ENCODE peak calls at places on chromosomes 1 and 21, in ten cellular contexts. O is CD4-positive, CD25-positive, alpha-beta regulatory T cell; Y is body of pancreas; N is brain microvascular endothelial cell; X is GM23248; A is endothelial cell of umbilical vein; I is mammary epithelial cell; R is left lung; F is PC-3; V is stomach. W is an unnamed sample. For H3K27me3, the result is how much of the 10 kb centered on the place peaks cover.

GRCh38 chr1:16071614-16072013 is 1.8 kb downstream of the FAM131C start:
- DNase-seq in X (no peak), Y (no peak), N (no peak), A (no peak), I (no peak), V (no peak), R (no peak), O (no peak), F (no peak), W (no peak)

GRCh38 chr21:28590722-28591121 is 402.0 kb downstream of the LTN1 start:
- DNase-seq in X (no peak), V (no peak), Y (no peak), I (no peak), N (no peak), R (no peak), F (no peak), O (no peak), A (no peak), W (no peak)

GRCh38 chr1:117171900-117172501 is 38.7 kb downstream of the VTCN1 start:
- DNase-seq in V (peak), N (peak), R (peak), A (no peak), O (no peak), I (peak), Y (peak), F (no peak), X (peak), W (no peak)

GRCh38 chr1:96987186-96987703 is 265.7 kb downstream of the PTBP2 start:
- DNase-seq in F (peak), X (peak), V (no peak), R (no peak), N (no peak), I (peak), O (no peak), A (no peak), Y (no peak), W (no peak)

GRCh38 chr1:33784876-33785275 is 79.0 kb upstream of the HMGB4 start:
- DNase-seq in O (no peak), N (no peak), X (no peak), F (no peak), A (no peak), I (no peak), Y (no peak), R (no peak), V (no peak), W (no peak)

GRCh38 chr1:222813866-222814535 is 838 bp upstream of the DISP1 start:
- DNase-seq in V (no peak), Y (no peak), O (peak), I (no peak), X (peak), A (no peak), R (no peak), F (no peak), N (peak), W (no peak)

GRCh38 chr21:33197546-33197945 is 32.2 kb upstream of the IFNAR2 start:
- DNase-seq in O (no peak), V (peak), Y (no peak), R (no peak), A (no peak), F (no peak), I (no peak), N (no peak), X (no peak), W (peak)

GRCh38 chr21:45502600-45502999 is 39.6 kb downstream of the SLC19A1 start:
- DNase-seq in V (no peak), N (no peak), F (no peak), Y (no peak), R (peak), X (no peak), A (no peak), I (no peak), O (no peak), W (no peak)

GRCh38 chr1:75600781-75601180 is 10.1 kb downstream of the SLC44A5 start:
- DNase-seq in F (peak), Y (no peak), R (no peak), V (no peak), O (no peak), I (no peak), X (no peak), N (no peak), A (peak), W (no peak)

GRCh38 chr21:15093216-15093615 is 28.4 kb upstream of the NRIP1 start:
- DNase-seq in O (no peak), X (no peak), Y (no peak), R (no peak), A (no peak), V (no peak), I (no peak), N (no peak), F (no peak), W (no peak)

GRCh38 chr1:78408192-78408591 is 82.6 kb upstream of the PTGFR start:
- DNase-seq in O (no peak), I (no peak), A (no peak), Y (no peak), R (no peak), X (peak), F (no peak), V (no peak), N (no peak), W (no peak)

GRCh38 chr1:209202826-209203439 is 380.6 kb upstream of the CAMK1G start:
- DNase-seq in I (peak), N (peak), F (peak), R (no peak), O (no peak), A (peak), V (no peak), X (peak), Y (peak), W (peak)

GRCh38 chr21:44648557-44649311 is 2.5 kb downstream of the KRTAP10-11 start:
- DNase-seq in R (peak), O (no peak), N (no peak), Y (no peak), I (no peak), V (peak), A (no peak), F (no peak), X (no peak), W (no peak)

GRCh38 chr1:206690516-206690915 is 5.8 kb downstream of the MAPKAPK2 start:
- DNase-seq in F (no peak), Y (peak), I (no peak), V (peak), O (no peak), X (no peak), A (no peak), R (no peak), N (no peak), W (no peak)

GRCh38 chr21:29164330-29164942 is 34.0 kb downstream of the MAP3K7CL start:
- DNase-seq in R (no peak), F (peak), O (no peak), A (peak), I (peak), V (no peak), X (peak), N (peak), Y (no peak), W (peak)

GRCh38 chr1:116923421-116923820 is 13.7 kb downstream of the PTGFRN start:
- DNase-seq in X (peak), O (no peak), Y (no peak), A (peak), F (peak), I (no peak), N (peak), R (no peak), V (no peak), W (no peak)

GRCh38 chr1:32539584-32540571 is 651 bp downstream of the ZBTB8A start:
- DNase-seq in Y (peak), F (peak), R (peak), V (peak), O (peak), X (peak), A (peak), I (peak), N (peak), W (peak)

GRCh38 chr1:219271914-219272545 is 98.4 kb downstream of the LYPLAL1 start:
- DNase-seq in Y (no peak), R (no peak), O (no peak), A (no peak), N (peak), V (no peak), I (no peak), X (peak), F (peak), W (no peak)

GRCh38 chr1:15579683-15580047 is 5.2 kb downstream of the AGMAT start:
- DNase-seq in V (no peak), X (no peak), R (no peak), A (no peak), N (no peak), I (no peak), O (no peak), F (no peak), Y (no peak), W (no peak)

GRCh38 chr1:111597433-111597832 is 22.2 kb upstream of the RAP1A start:
- DNase-seq in X (peak), I (no peak), O (no peak), R (no peak), F (no peak), V (no peak), Y (no peak), A (no peak), N (no peak), W (no peak)

GRCh38 chr1:54110991-54111390 is 41.8 kb downstream of the CDCP2 start:
- DNase-seq in N (no peak), V (no peak), I (no peak), Y (no peak), F (no peak), X (no peak), R (no peak), O (no peak), A (no peak), W (no peak)

GRCh38 chr1:65527672-65528071 is 107.2 kb downstream of the LEPR start:
- DNase-seq in N (no peak), V (no peak), I (no peak), Y (no peak), F (no peak), O (no peak), X (peak), A (no peak), R (no peak), W (no peak)

GRCh38 chr1:103448560-103448959 is 76.9 kb upstream of the RNPC3 start:
- DNase-seq in X (no peak), Y (no peak), I (no peak), A (no peak), V (no peak), N (no peak), R (no peak), O (no peak), F (no peak), W (no peak)

GRCh38 chr1:2894381-2895041 is 93.0 kb upstream of the TTC34 start:
- DNase-seq in N (no peak), Y (no peak), V (no peak), A (no peak), O (peak), X (no peak), F (no peak), I (no peak), R (no peak), W (no peak)
- H3K27me3 ChIP-seq in N (under half), Y (under half), V (under half), A (under half), O (under half), X (under half), F (half or more), I (under half), R (under half), W (under half)

GRCh38 chr1:26409191-26409751 is 1.3 kb upstream of the LIN28A start:
- DNase-seq in Y (no peak), A (no peak), I (no peak), N (no peak), O (peak), X (no peak), R (no peak), V (no peak), F (no peak), W (no peak)

GRCh38 chr1:26412180-26412840 is 1.7 kb downstream of the LIN28A start:
- DNase-seq in I (no peak), N (no peak), V (no peak), O (no peak), X (no peak), R (no peak), Y (no peak), F (no peak), A (no peak), W (no peak)

GRCh38 chr1:26413031-26413430 is 2.4 kb downstream of the LIN28A start:
- DNase-seq in A (no peak), I (no peak), R (no peak), X (no peak), V (no peak), Y (no peak), N (no peak), F (no peak), O (no peak), W (no peak)

GRCh38 chr1:26411624-26412074 is 1.0 kb downstream of the LIN28A start:
- DNase-seq in Y (no peak), N (no peak), R (peak), A (no peak), I (no peak), O (no peak), F (no peak), X (no peak), V (no peak), W (no peak)

GRCh38 chr1:26410706-26411623 is at the start of gene LIN28A:
- DNase-seq in I (no peak), O (no peak), R (peak), N (no peak), Y (no peak), A (no peak), V (no peak), F (no peak), X (no peak), W (no peak)
- H3K27me3 ChIP-seq in I (under half), O (under half), R (half or more), N (under half), Y (under half), A (under half), V (half or more), F (under half), X (half or more), W (under half)

GRCh38 chr1:81029266-81029665 is 771.5 kb upstream of the ADGRL2 start:
- DNase-seq in F (no peak), A (no peak), Y (no peak), N (no peak), X (no peak), R (no peak), O (no peak), I (no peak), V (no peak), W (no peak)
- H3K27me3 ChIP-seq in F (under half), A (under half), Y (under half), N (under half), X (under half), R (under half), O (under half), I (under half), V (under half), W (under half)

GRCh38 chr1:151515265-151515664 is 4.1 kb downstream of the CGN start:
- DNase-seq in R (no peak), V (no peak), F (no peak), Y (no peak), X (no peak), O (no peak), I (no peak), A (no peak), N (no peak), W (no peak)
- H3K27me3 ChIP-seq in R (under half), V (under half), F (under half), Y (under half), X (under half), O (under half), I (under half), A (under half), N (under half), W (under half)

GRCh38 chr1:3009556-3009955 is 11.7 kb upstream of the ACTRT2 start:
- DNase-seq in R (no peak), O (no peak), V (no peak), F (no peak), A (no peak), I (no peak), Y (no peak), N (no peak), X (no peak), W (no peak)
- H3K27me3 ChIP-seq in R (half or more), O (under half), V (under half), F (half or more), A (under half), I (under half), Y (under half), N (under half), X (under half), W (under half)

DNA sequence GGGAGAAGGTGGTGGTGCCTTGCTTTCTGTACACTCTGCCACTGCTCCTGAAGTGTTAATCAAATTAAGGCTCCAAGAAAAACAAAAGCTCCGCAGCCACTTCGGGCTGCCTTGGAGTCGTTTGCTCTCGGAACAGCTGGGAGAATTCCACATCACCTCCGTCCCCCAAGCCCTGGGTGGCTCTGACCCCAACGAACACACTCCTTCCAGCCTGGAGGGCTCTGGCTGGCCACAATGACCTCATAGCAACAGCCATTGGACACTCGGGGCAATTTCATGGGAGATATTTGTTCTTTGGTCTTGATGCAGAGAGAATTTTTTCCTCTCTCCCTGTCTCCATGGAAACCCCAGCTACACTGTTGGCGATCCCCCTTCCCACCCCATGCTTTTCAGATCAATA is 1.4 kb downstream of the WNT4 start:
- DNase-seq in A (no peak), O (no peak), Y (no peak), R (no peak), F (no peak), N (no peak), X (peak), I (no peak), V (no peak), W (no peak)
- H3K27me3 ChIP-seq in A (under half), O (under half), Y (under half), R (half or more), F (under half), N (under half), X (under half), I (under half), V (under half), W (under half)

GRCh38 chr1:213977486-213977842 is 10.3 kb upstream of the PROX1 start:
- DNase-seq in O (no peak), Y (no peak), F (no peak), V (peak), X (no peak), A (peak), I (no peak), R (no peak), N (no peak), W (no peak)
- H3K27me3 ChIP-seq in O (under half), Y (under half), F (half or more), V (under half), X (under half), A (under half), I (under half), R (half or more), N (under half), W (under half)

GRCh38 chr1:119294728-119295127 is 73.9 kb upstream of the HAO2 start:
- DNase-seq in N (no peak), I (no peak), A (no peak), Y (no peak), V (no peak), X (no peak), F (no peak), R (no peak), O (peak), W (no peak)

GRCh38 chr1:119293777-119294176 is 74.8 kb upstream of the HAO2 start:
- DNase-seq in A (no peak), O (no peak), V (no peak), N (no peak), I (no peak), F (no peak), X (no peak), R (no peak), Y (no peak), W (no peak)

GRCh38 chr1:119294199-119294598 is 74.4 kb upstream of the HAO2 start:
- DNase-seq in F (no peak), Y (no peak), R (no peak), O (no peak), N (no peak), V (no peak), X (no peak), I (no peak), A (no peak), W (peak)

GRCh38 chr1:119298687-119299086 is 69.9 kb upstream of the HAO2 start:
- DNase-seq in N (peak), R (no peak), A (no peak), I (peak), X (no peak), O (peak), V (no peak), F (peak), Y (no peak), W (peak)
- H3K27me3 ChIP-seq in N (under half), R (under half), A (under half), I (under half), X (under half), O (under half), V (under half), F (half or more), Y (under half), W (under half)

DNA sequence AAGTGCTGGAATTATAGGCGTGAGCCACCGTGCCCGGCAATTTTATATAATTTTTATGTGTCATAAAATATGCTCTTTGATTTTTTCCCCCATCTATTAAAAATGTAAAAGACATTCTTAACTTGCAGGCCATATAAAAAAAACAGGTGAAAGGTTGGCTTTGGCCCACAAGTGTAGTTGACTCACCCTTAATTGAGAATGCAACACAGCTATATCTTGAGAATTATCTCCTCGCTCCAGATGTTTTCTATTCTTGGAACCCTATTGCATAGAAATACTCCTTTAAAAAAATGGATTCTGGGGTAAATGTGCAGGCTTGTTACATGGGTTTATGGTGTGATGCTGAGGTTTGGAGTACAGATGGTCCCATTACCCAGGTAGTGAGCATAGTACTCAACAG is 112.0 kb downstream of the ST3GAL3 start:
- DNase-seq in Y (no peak), N (no peak), A (no peak), O (no peak), X (no peak), R (no peak), V (no peak), I (no peak), F (no peak), W (no peak)
- H3K27me3 ChIP-seq in Y (under half), N (under half), A (under half), O (under half), X (under half), R (under half), V (under half), I (under half), F (under half), W (under half)

DNA sequence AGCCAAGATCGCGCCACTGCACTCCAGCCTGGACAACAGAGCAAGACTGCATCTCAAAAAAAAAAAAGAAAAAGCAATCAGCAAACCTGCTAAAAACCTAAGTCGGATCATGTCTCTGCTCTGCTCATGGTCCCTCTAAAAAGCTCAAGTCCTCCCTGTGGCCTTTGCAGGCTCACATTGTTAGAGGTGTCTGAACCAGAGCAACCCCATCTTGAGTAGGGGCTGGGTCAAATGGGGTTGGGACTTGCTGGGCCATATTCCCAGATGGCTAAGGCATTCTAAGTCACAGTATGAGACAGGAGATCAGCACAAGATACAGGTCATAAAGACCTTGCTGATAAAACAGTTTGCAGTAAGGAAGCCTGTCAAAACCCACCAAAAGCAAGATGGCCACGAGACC is 3.0 kb upstream of the DRAXIN start:
- DNase-seq in I (no peak), O (no peak), N (no peak), F (no peak), A (no peak), V (no peak), Y (no peak), X (no peak), R (no peak), W (no peak)
- H3K27me3 ChIP-seq in I (under half), O (under half), N (under half), F (under half), A (under half), V (under half), Y (under half), X (under half), R (half or more), W (under half)